ENCODE peak calls at places on chromosomes 13 and 19, in four cellular contexts. B is mammary epithelial cell, D is brain microvascular endothelial cell, G is heart left ventricle. V is an unnamed sample.

GRCh38 chr19:632228-633067 is 889 bp downstream of the POLRMT start:
- DNase-seq in B (peak), D (peak), G (no peak), V (no peak)

GRCh38 chr13:41008349-41008980 is 10.7 kb downstream of the ELF1 start:
- DNase-seq in B (peak), D (peak), G (no peak), V (no peak)

GRCh38 chr19:752652-753517 is 2.0 kb downstream of the MISP start:
- DNase-seq in B (peak), D (peak), G (no peak), V (peak)

GRCh38 chr19:1261512-1261862 is 7.6 kb upstream of the CIRBP start:
- DNase-seq in B (no peak), D (no peak), G (no peak), V (no peak)

GRCh38 chr13:106132216-106132615 is 403.2 kb downstream of the EFNB2 start:
- DNase-seq in B (no peak), D (no peak), G (no peak), V (no peak)

GRCh38 chr19:53101518-53101917 is 1.7 kb downstream of the ZNF160 start:
- DNase-seq in B (peak), D (peak), G (no peak), V (no peak)

GRCh38 chr19:48578891-48579290 is 26.9 kb downstream of the SULT2B1 start:
- DNase-seq in B (no peak), D (peak), G (no peak), V (no peak)

GRCh38 chr13:60591348-60591747 is 194.3 kb downstream of the TDRD3 start:
- DNase-seq in B (peak), D (peak), G (no peak), V (no peak)

GRCh38 chr19:45960595-45961235 is 12.9 kb downstream of the NOVA2 start:
- DNase-seq in B (no peak), D (no peak), G (no peak), V (no peak)

GRCh38 chr13:97018029-97018819 is 23.9 kb upstream of the OXGR1 start:
- DNase-seq in B (peak), D (peak), G (peak), V (peak)

GRCh38 chr13:19845758-19846157 is 17.7 kb downstream of the ZMYM5 start:
- DNase-seq in B (peak), D (peak), G (no peak), V (no peak)

GRCh38 chr19:31110331-31110730 is 238.9 kb downstream of the TSHZ3 start:
- DNase-seq in B (peak), D (no peak), G (no peak), V (peak)

GRCh38 chr13:76512676-76513277 is 373.4 kb downstream of the KCTD12 start:
- DNase-seq in B (peak), D (peak), G (no peak), V (no peak)

GRCh38 chr13:60745343-60745742 is 348.3 kb downstream of the TDRD3 start:
- DNase-seq in B (no peak), D (no peak), G (no peak), V (no peak)

GRCh38 chr13:38514575-38514974 is 164.9 kb downstream of the UFM1 start:
- DNase-seq in B (no peak), D (no peak), G (no peak), V (no peak)

GRCh38 chr19:5975388-5975728 is 2.6 kb downstream of the RANBP3 start:
- DNase-seq in B (no peak), D (no peak), G (no peak), V (no peak)

GRCh38 chr19:920051-920857 is 3.1 kb downstream of the KISS1R start:
- DNase-seq in B (peak), D (no peak), G (no peak), V (no peak)

GRCh38 chr13:31521466-31521865 is 217.9 kb upstream of the RXFP2 start:
- DNase-seq in B (no peak), D (no peak), G (no peak), V (no peak)

GRCh38 chr13:46905249-46905648 is 8.4 kb upstream of the HTR2A start:
- DNase-seq in B (peak), D (no peak), G (no peak), V (no peak)

GRCh38 chr19:4066682-4067395 is at the start of gene ZBTB7A:
- DNase-seq in B (peak), D (peak), G (peak), V (no peak)

GRCh38 chr13:44713793-44714469 is 137.8 kb upstream of the TSC22D1 start:
- DNase-seq in B (peak), D (peak), G (no peak), V (no peak)

GRCh38 chr19:47776568-47776967 is 1.9 kb upstream of the SELENOW start:
- DNase-seq in B (peak), D (no peak), G (no peak), V (no peak)

GRCh38 chr13:38804536-38804935 is 117.7 kb downstream of the FREM2 start:
- DNase-seq in B (peak), D (no peak), G (no peak), V (no peak)

GRCh38 chr13:46124967-46125933 is 20.4 kb upstream of the CPB2 start:
- DNase-seq in B (no peak), D (no peak), G (no peak), V (no peak)

GRCh38 chr13:99250977-99251825 is 7.0 kb downstream of the GPR18 start:
- DNase-seq in B (no peak), D (no peak), G (no peak), V (no peak)

GRCh38 chr19:2039959-2040646 is 10.9 kb downstream of the MKNK2 start:
- DNase-seq in B (no peak), D (no peak), G (no peak), V (no peak)

GRCh38 chr19:12665646-12666304 is 767 bp downstream of the MAN2B1 start:
- DNase-seq in B (no peak), D (no peak), G (no peak), V (no peak)

GRCh38 chr13:30774214-30774730 is 38.9 kb downstream of the ALOX5AP start:
- DNase-seq in B (no peak), D (no peak), G (no peak), V (no peak)

GRCh38 chr19:5145521-5146511 is 176.9 kb downstream of the KDM4B start:
- DNase-seq in B (no peak), D (no peak), G (no peak), V (no peak)

GRCh38 chr19:33580026-33580644 is 41.6 kb upstream of the CHST8 start:
- DNase-seq in B (peak), D (no peak), G (no peak), V (peak)

GRCh38 chr19:383040-383439 is 25.9 kb downstream of the C2CD4C start:
- DNase-seq in B (no peak), D (no peak), G (no peak), V (no peak)

GRCh38 chr13:45851171-45851889 is at the start of gene SIAH3:
- DNase-seq in B (peak), D (peak), G (no peak), V (no peak)

GRCh38 chr13:98997738-98998641 is 20.1 kb upstream of the DOCK9 start:
- DNase-seq in B (peak), D (no peak), G (no peak), V (no peak)

GRCh38 chr19:14475251-14476073 is at the start of gene PTGER1:
- DNase-seq in B (peak), D (no peak), G (no peak), V (no peak)
- TF ChIP-seq CTCF in B (no peak), D (peak), G (peak), V (peak)

DNA sequence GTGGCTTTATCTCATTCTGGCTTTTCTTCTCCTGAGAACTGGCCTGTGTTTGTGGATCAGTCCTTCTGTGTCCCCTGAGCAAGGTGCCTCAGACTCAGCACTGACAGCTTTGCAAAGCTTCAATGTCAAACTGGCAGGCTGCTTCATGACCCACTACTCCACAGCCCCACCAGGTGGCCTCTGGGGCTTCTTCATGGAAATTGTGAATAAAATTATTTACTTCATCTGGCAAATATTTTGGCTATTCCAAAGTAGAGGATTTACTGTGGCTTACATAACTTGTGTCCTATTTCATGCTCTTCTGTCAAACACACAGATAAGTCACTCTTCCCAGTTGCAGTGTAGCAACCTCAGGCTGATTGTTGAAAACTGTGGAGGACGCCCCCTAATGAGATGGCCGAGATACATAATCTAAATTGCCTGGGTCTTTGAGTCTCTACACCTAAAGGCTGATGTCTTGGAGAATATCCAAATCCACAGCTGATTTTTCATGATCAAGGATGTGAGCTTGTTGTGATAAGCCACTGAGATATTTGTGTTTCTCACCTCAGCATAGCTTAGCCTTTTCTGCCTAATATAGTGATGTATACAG is 721.9 kb upstream of the SLC10A2 start:
- DNase-seq in B (no peak), D (peak), G (no peak), V (no peak)
- TF ChIP-seq CTCF in B (no peak), D (peak), G (peak), V (peak)

GRCh38 chr13:23813635-23814034 is 75.6 kb downstream of the MIPEP start:
- DNase-seq in B (no peak), D (no peak), G (no peak), V (no peak)

GRCh38 chr13:23808803-23809202 is 80.4 kb downstream of the MIPEP start:
- DNase-seq in B (no peak), D (no peak), G (no peak), V (no peak)

GRCh38 chr13:23811366-23812027 is 77.7 kb downstream of the MIPEP start:
- DNase-seq in B (no peak), D (no peak), G (no peak), V (no peak)

GRCh38 chr13:23806874-23807522 is 82.2 kb downstream of the MIPEP start:
- DNase-seq in B (no peak), D (no peak), G (no peak), V (no peak)

DNA sequence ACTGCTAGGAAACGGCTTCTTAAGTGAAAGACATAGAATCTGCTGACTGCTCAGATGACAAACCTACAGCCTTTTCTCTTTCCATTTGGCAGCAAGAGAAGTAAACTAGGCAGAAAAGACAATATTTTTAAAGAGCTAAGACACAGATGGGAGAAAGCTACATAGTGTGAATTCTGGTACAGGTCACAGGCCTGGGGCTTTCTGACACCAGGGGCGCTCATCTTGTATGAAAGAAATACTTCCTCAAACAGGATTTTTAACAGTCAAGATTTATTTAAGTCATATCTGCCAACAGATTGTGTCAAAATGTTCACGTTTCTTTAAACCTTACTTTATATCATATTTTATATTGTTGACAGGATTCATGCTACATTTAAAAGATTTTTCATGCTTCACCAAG is 78.4 kb downstream of the MIPEP start:
- DNase-seq in B (no peak), D (no peak), G (no peak), V (no peak)
- TF ChIP-seq CTCF in B (no peak), D (peak), G (no peak), V (peak)

GRCh38 chr13:21034602-21035190 is 26.7 kb downstream of the LATS2 start:
- DNase-seq in B (no peak), D (peak), G (peak), V (no peak)
- TF ChIP-seq CTCF in B (no peak), D (peak), G (peak), V (no peak)